ENCODE peak calls at places on chromosomes 11 and 22, in nine cellular contexts. V, C, T, W, G, X, D, F and Z are unnamed samples.
A peak's percentile ranks its signal among the peaks of the same experiment; 100 is the strongest.

GRCh38 chr11:71342951-71343827 is 90.8 kb upstream of the SHANK2 start:
- DNase-seq in X (peak; percentile 76), V (no peak), D (no peak), T (no peak), G (no peak), W (peak; percentile 3), F (no peak), C (no peak), Z (peak; percentile 58)

GRCh38 chr11:8038811-8039529 is 42.0 kb upstream of the TUB start:
- DNase-seq in W (no peak), D (no peak), X (no peak), V (no peak), G (no peak), T (no peak), C (peak; percentile 62), F (no peak), Z (no peak)

GRCh38 chr11:61297341-61297740 is 2.2 kb upstream of the VWCE start:
- DNase-seq in D (no peak), T (no peak), G (no peak), W (no peak), X (no peak), C (no peak), V (no peak), F (no peak), Z (no peak)

GRCh38 chr11:14907411-14908213 is 15.6 kb upstream of the CYP2R1 start:
- DNase-seq in W (no peak), F (peak; percentile 73), C (peak; percentile 78), V (peak; percentile 78), D (no peak), X (peak; percentile 28), T (peak; percentile 12), G (no peak), Z (peak; percentile 41)

GRCh38 chr11:127996825-127997224 is 590.5 kb downstream of the ETS1 start:
- DNase-seq in F (no peak), X (no peak), C (no peak), T (no peak), G (no peak), W (no peak), V (no peak), D (no peak), Z (no peak)

GRCh38 chr22:48923165-48923875 is 904.4 kb downstream of the BRD1 start:
- DNase-seq in G (no peak), D (no peak), V (no peak), W (peak; percentile 62), X (no peak), C (no peak), T (no peak), F (no peak), Z (no peak)

GRCh38 chr22:17381237-17381913 is 12.1 kb downstream of the CECR2 start:
- DNase-seq in T (no peak), C (no peak), F (no peak), V (no peak), X (no peak), W (no peak), G (no peak), D (no peak), Z (no peak)

GRCh38 chr11:57376095-57376812 is 4.7 kb downstream of the PRG3 start:
- DNase-seq in V (no peak), X (no peak), F (no peak), G (no peak), W (no peak), D (no peak), C (no peak), T (no peak), Z (peak; percentile 16)

GRCh38 chr11:70568504-70569172 is 170.3 kb downstream of the CTTN start:
- DNase-seq in V (peak; percentile 49), G (peak; percentile 46), C (no peak), X (no peak), D (peak; percentile 10), W (no peak), T (no peak), F (no peak), Z (no peak)

GRCh38 chr11:68312117-68312779 is at the start of gene LRP5:
- DNase-seq in T (no peak), F (no peak), W (no peak), D (no peak), C (no peak), X (peak; percentile 82), V (no peak), G (no peak), Z (peak; percentile 83)

GRCh38 chr22:22156716-22157499 is 87.7 kb upstream of the VPREB1 start:
- DNase-seq in F (peak; percentile 40), W (peak; percentile 74), T (no peak), G (peak; percentile 54), V (peak; percentile 38), C (no peak), X (peak; percentile 85), D (peak; percentile 55), Z (peak; percentile 84)

GRCh38 chr11:69381681-69382130 is 87.8 kb downstream of the MYEOV start:
- DNase-seq in V (no peak), T (no peak), C (no peak), X (no peak), W (no peak), D (no peak), F (no peak), G (no peak), Z (no peak)

GRCh38 chr11:47946682-47947575 is 33.4 kb upstream of the PTPRJ start:
- DNase-seq in C (peak; percentile 85), F (no peak), X (no peak), T (no peak), V (peak; percentile 82), G (peak; percentile 98), D (peak; percentile 85), W (no peak), Z (no peak)

GRCh38 chr11:111512296-111513239 is at the start of gene BTG4:
- DNase-seq in W (no peak), C (no peak), F (no peak), D (no peak), G (no peak), T (no peak), V (no peak), X (peak; percentile 43), Z (peak; percentile 54)

GRCh38 chr22:40190501-40190900 is 12.8 kb downstream of the TNRC6B start:
- DNase-seq in V (no peak), F (no peak), D (no peak), C (no peak), G (no peak), X (no peak), W (no peak), T (no peak), Z (no peak)

GRCh38 chr11:70854201-70854600 is 398.2 kb downstream of the SHANK2 start:
- DNase-seq in W (no peak), G (no peak), D (no peak), V (no peak), F (no peak), C (no peak), T (no peak), X (no peak), Z (no peak)

GRCh38 chr11:40032331-40032730 is 1427.1 kb downstream of the LRRC4C start:
- DNase-seq in T (no peak), V (no peak), F (no peak), W (no peak), D (no peak), X (no peak), G (peak; percentile 22), C (no peak), Z (no peak)

GRCh38 chr22:46619830-46620501 is at the start of gene GRAMD4:
- DNase-seq in C (no peak), V (peak; percentile 51), W (no peak), G (peak; percentile 17), X (no peak), F (no peak), T (no peak), D (no peak), Z (no peak)

GRCh38 chr11:116348226-116348625 is 424.6 kb downstream of the BUD13 start:
- DNase-seq in D (no peak), V (peak; percentile 33), T (no peak), X (no peak), F (no peak), G (no peak), C (no peak), W (no peak), Z (no peak)

GRCh38 chr11:102318469-102318868 is 1.2 kb downstream of the BIRC3 start:
- DNase-seq in D (no peak), X (no peak), F (no peak), G (peak; percentile 38), T (no peak), W (no peak), V (no peak), C (no peak), Z (no peak)

GRCh38 chr22:19598054-19598855 is 74.0 kb upstream of the CLDN5 start:
- DNase-seq in G (no peak), X (no peak), D (no peak), C (no peak), W (no peak), V (no peak), F (no peak), T (no peak), Z (no peak)

GRCh38 chr11:73760066-73760679 is 701 bp downstream of the RAB6A start:
- DNase-seq in W (no peak), G (peak; percentile 7), T (no peak), D (no peak), V (peak; percentile 54), X (peak; percentile 48), C (peak; percentile 81), F (no peak), Z (peak; percentile 34)

GRCh38 chr11:104338186-104338585 is 174.2 kb upstream of the PDGFD start:
- DNase-seq in V (no peak), D (no peak), X (no peak), F (no peak), T (no peak), W (no peak), G (no peak), C (no peak), Z (no peak)

GRCh38 chr22:39253427-39254070 is 8.8 kb upstream of the PDGFB start:
- DNase-seq in T (no peak), V (peak; percentile 58), C (no peak), D (peak; percentile 39), G (peak; percentile 86), W (peak; percentile 14), X (peak; percentile 75), F (no peak), Z (peak; percentile 72)

GRCh38 chr11:62353841-62354240 is 16.6 kb downstream of the ASRGL1 start:
- DNase-seq in G (no peak), T (no peak), F (no peak), W (no peak), D (no peak), V (no peak), X (no peak), C (no peak), Z (no peak)